ENCODE peak calls at places on chromosomes 3 and 15, in seven cellular contexts. One of them, this sample, is unnamed.

GRCh38 chr3:20809356-20809755 is 623.4 kb upstream of the SGO1 start:
- DNase-seq in EL: no peak
- DNase-seq in aorta: no peak
- DNase-seq in NCI-H1694 treated with DMSO at 0.1 percent for 48 hours: no peak
- DNase-seq in SJSA1: no peak
- DNase-seq in NCI-H2029: no peak
- DNase-seq in astrocyte of the spinal cord: no peak
- DNase-seq in this sample: no peak

GRCh38 chr3:46440531-46441294 is 24.0 kb downstream of the LTF start:
- DNase-seq in SJSA1: no peak
- DNase-seq in NCI-H2029: no peak
- DNase-seq in aorta: no peak
- DNase-seq in NCI-H1694 treated with DMSO at 0.1 percent for 48 hours: no peak
- DNase-seq in EL: no peak
- DNase-seq in astrocyte of the spinal cord: no peak
- DNase-seq in this sample: no peak

GRCh38 chr3:37579181-37579580 is 282.5 kb upstream of the CTDSPL start:
- DNase-seq in SJSA1: no peak
- DNase-seq in NCI-H1694 treated with DMSO at 0.1 percent for 48 hours: no peak
- DNase-seq in aorta: no peak
- DNase-seq in astrocyte of the spinal cord: no peak
- DNase-seq in EL: no peak
- DNase-seq in NCI-H2029: no peak
- DNase-seq in this sample: no peak

GRCh38 chr3:20054549-20054987 is 14.3 kb downstream of the KAT2B start:
- DNase-seq in EL: peak
- DNase-seq in aorta: no peak
- DNase-seq in NCI-H2029: peak
- DNase-seq in astrocyte of the spinal cord: peak
- DNase-seq in NCI-H1694 treated with DMSO at 0.1 percent for 48 hours: peak
- DNase-seq in SJSA1: peak
- DNase-seq in this sample: no peak

GRCh38 chr3:111012388-111013248 is 59.0 kb upstream of the NECTIN3 start:
- DNase-seq in NCI-H2029: no peak
- DNase-seq in SJSA1: no peak
- DNase-seq in astrocyte of the spinal cord: no peak
- DNase-seq in EL: peak
- DNase-seq in aorta: no peak
- DNase-seq in NCI-H1694 treated with DMSO at 0.1 percent for 48 hours: no peak
- DNase-seq in this sample: peak

GRCh38 chr3:34957707-34958106 is 681.6 kb upstream of the ARPP21 start:
- DNase-seq in astrocyte of the spinal cord: peak
- DNase-seq in SJSA1: no peak
- DNase-seq in EL: no peak
- DNase-seq in NCI-H2029: no peak
- DNase-seq in NCI-H1694 treated with DMSO at 0.1 percent for 48 hours: no peak
- DNase-seq in aorta: no peak
- DNase-seq in this sample: peak

GRCh38 chr15:79244876-79245275 is 37.6 kb upstream of the ANKRD34C start:
- DNase-seq in SJSA1: no peak
- DNase-seq in NCI-H2029: no peak
- DNase-seq in aorta: no peak
- DNase-seq in astrocyte of the spinal cord: no peak
- DNase-seq in NCI-H1694 treated with DMSO at 0.1 percent for 48 hours: no peak
- DNase-seq in EL: no peak
- DNase-seq in this sample: no peak

GRCh38 chr3:37935290-37935668 is 55.3 kb upstream of the VILL start:
- DNase-seq in NCI-H1694 treated with DMSO at 0.1 percent for 48 hours: no peak
- DNase-seq in NCI-H2029: no peak
- DNase-seq in SJSA1: no peak
- DNase-seq in aorta: no peak
- DNase-seq in astrocyte of the spinal cord: peak
- DNase-seq in EL: peak
- DNase-seq in this sample: no peak

GRCh38 chr3:48084170-48084569 is 68.0 kb upstream of the MAP4 start:
- DNase-seq in astrocyte of the spinal cord: no peak
- DNase-seq in aorta: no peak
- DNase-seq in NCI-H2029: no peak
- DNase-seq in NCI-H1694 treated with DMSO at 0.1 percent for 48 hours: no peak
- DNase-seq in EL: no peak
- DNase-seq in SJSA1: no peak
- DNase-seq in this sample: no peak

GRCh38 chr3:177451940-177452484 is 254.7 kb upstream of the TBL1XR1 start:
- DNase-seq in EL: peak
- DNase-seq in NCI-H1694 treated with DMSO at 0.1 percent for 48 hours: no peak
- DNase-seq in NCI-H2029: no peak
- DNase-seq in astrocyte of the spinal cord: peak
- DNase-seq in SJSA1: no peak
- DNase-seq in aorta: no peak
- DNase-seq in this sample: peak

GRCh38 chr3:192847918-192848317 is 69.7 kb downstream of the MB21D2 start:
- DNase-seq in astrocyte of the spinal cord: peak
- DNase-seq in NCI-H2029: no peak
- DNase-seq in SJSA1: no peak
- DNase-seq in NCI-H1694 treated with DMSO at 0.1 percent for 48 hours: peak
- DNase-seq in aorta: no peak
- DNase-seq in EL: peak
- DNase-seq in this sample: no peak

GRCh38 chr3:155334897-155335883 is 41.7 kb upstream of the STRIT1 start:
- DNase-seq in NCI-H1694 treated with DMSO at 0.1 percent for 48 hours: no peak
- DNase-seq in NCI-H2029: no peak
- DNase-seq in astrocyte of the spinal cord: no peak
- DNase-seq in EL: no peak
- DNase-seq in SJSA1: no peak
- DNase-seq in aorta: no peak
- DNase-seq in this sample: no peak

GRCh38 chr3:182284793-182285192 is 508.5 kb upstream of the ATP11B start:
- DNase-seq in EL: no peak
- DNase-seq in SJSA1: no peak
- DNase-seq in aorta: no peak
- DNase-seq in astrocyte of the spinal cord: no peak
- DNase-seq in NCI-H2029: peak
- DNase-seq in NCI-H1694 treated with DMSO at 0.1 percent for 48 hours: no peak
- DNase-seq in this sample: no peak

GRCh38 chr3:169658311-169658931 is 5.1 kb downstream of the MECOM start:
- DNase-seq in NCI-H1694 treated with DMSO at 0.1 percent for 48 hours: no peak
- DNase-seq in NCI-H2029: no peak
- DNase-seq in aorta: peak
- DNase-seq in SJSA1: no peak
- DNase-seq in astrocyte of the spinal cord: no peak
- DNase-seq in EL: no peak
- DNase-seq in this sample: no peak

GRCh38 chr3:131555456-131555855 is 52.7 kb upstream of the MRPL3 start:
- DNase-seq in SJSA1: no peak
- DNase-seq in astrocyte of the spinal cord: peak
- DNase-seq in NCI-H2029: no peak
- DNase-seq in EL: no peak
- DNase-seq in aorta: no peak
- DNase-seq in NCI-H1694 treated with DMSO at 0.1 percent for 48 hours: no peak
- DNase-seq in this sample: no peak

GRCh38 chr15:88419830-88420229 is 47.4 kb downstream of the MRPL46 start:
- DNase-seq in NCI-H1694 treated with DMSO at 0.1 percent for 48 hours: no peak
- DNase-seq in NCI-H2029: no peak
- DNase-seq in astrocyte of the spinal cord: peak
- DNase-seq in SJSA1: no peak
- DNase-seq in EL: peak
- DNase-seq in aorta: no peak
- DNase-seq in this sample: no peak

GRCh38 chr3:65819896-65820295 is 218.8 kb downstream of the MAGI1 start:
- DNase-seq in NCI-H1694 treated with DMSO at 0.1 percent for 48 hours: no peak
- DNase-seq in aorta: no peak
- DNase-seq in EL: no peak
- DNase-seq in astrocyte of the spinal cord: no peak
- DNase-seq in SJSA1: no peak
- DNase-seq in NCI-H2029: no peak
- DNase-seq in this sample: no peak

GRCh38 chr3:50503504-50503903 is at the start of gene CACNA2D2:
- DNase-seq in NCI-H2029: peak
- DNase-seq in astrocyte of the spinal cord: no peak
- DNase-seq in SJSA1: no peak
- DNase-seq in aorta: peak
- DNase-seq in NCI-H1694 treated with DMSO at 0.1 percent for 48 hours: no peak
- DNase-seq in EL: peak
- DNase-seq in this sample: peak

GRCh38 chr3:26437678-26438077 is 184.9 kb upstream of the LRRC3B start:
- DNase-seq in EL: peak
- DNase-seq in NCI-H1694 treated with DMSO at 0.1 percent for 48 hours: no peak
- DNase-seq in aorta: no peak
- DNase-seq in SJSA1: no peak
- DNase-seq in astrocyte of the spinal cord: peak
- DNase-seq in NCI-H2029: no peak
- DNase-seq in this sample: peak

GRCh38 chr3:12981631-12982265 is 91.5 kb downstream of the IQSEC1 start:
- DNase-seq in aorta: no peak
- DNase-seq in NCI-H1694 treated with DMSO at 0.1 percent for 48 hours: no peak
- DNase-seq in astrocyte of the spinal cord: no peak
- DNase-seq in SJSA1: no peak
- DNase-seq in NCI-H2029: no peak
- DNase-seq in EL: no peak
- DNase-seq in this sample: no peak

GRCh38 chr3:62614527-62614926 is 241.2 kb upstream of the FEZF2 start:
- DNase-seq in NCI-H2029: no peak
- DNase-seq in NCI-H1694 treated with DMSO at 0.1 percent for 48 hours: no peak
- DNase-seq in SJSA1: no peak
- DNase-seq in EL: no peak
- DNase-seq in aorta: no peak
- DNase-seq in astrocyte of the spinal cord: no peak
- DNase-seq in this sample: no peak

GRCh38 chr15:53576841-53577240 is 182.6 kb downstream of the WDR72 start:
- DNase-seq in NCI-H2029: no peak
- DNase-seq in SJSA1: no peak
- DNase-seq in aorta: no peak
- DNase-seq in NCI-H1694 treated with DMSO at 0.1 percent for 48 hours: no peak
- DNase-seq in astrocyte of the spinal cord: no peak
- DNase-seq in EL: no peak
- DNase-seq in this sample: no peak

GRCh38 chr15:101158166-101159095 is 93.4 kb downstream of the CHSY1 start:
- DNase-seq in EL: no peak
- DNase-seq in aorta: peak
- DNase-seq in NCI-H1694 treated with DMSO at 0.1 percent for 48 hours: no peak
- DNase-seq in SJSA1: no peak
- DNase-seq in NCI-H2029: no peak
- DNase-seq in astrocyte of the spinal cord: no peak
- DNase-seq in this sample: no peak

GRCh38 chr3:11641316-11641682 is 2.4 kb downstream of the VGLL4 start:
- DNase-seq in astrocyte of the spinal cord: no peak
- DNase-seq in EL: peak
- DNase-seq in NCI-H2029: no peak
- DNase-seq in aorta: no peak
- DNase-seq in NCI-H1694 treated with DMSO at 0.1 percent for 48 hours: no peak
- DNase-seq in SJSA1: no peak
- DNase-seq in this sample: no peak

GRCh38 chr3:31629054-31629453 is 96.3 kb downstream of the STT3B start:
- DNase-seq in NCI-H1694 treated with DMSO at 0.1 percent for 48 hours: no peak
- DNase-seq in aorta: no peak
- DNase-seq in astrocyte of the spinal cord: no peak
- DNase-seq in EL: no peak
- DNase-seq in NCI-H2029: no peak
- DNase-seq in SJSA1: no peak
- DNase-seq in this sample: no peak

GRCh38 chr3:118863731-118864322 is 170.8 kb downstream of the IGSF11 start:
- DNase-seq in NCI-H1694 treated with DMSO at 0.1 percent for 48 hours: no peak
- DNase-seq in astrocyte of the spinal cord: no peak
- DNase-seq in aorta: no peak
- DNase-seq in NCI-H2029: no peak
- DNase-seq in SJSA1: no peak
- DNase-seq in EL: peak
- DNase-seq in this sample: peak

GRCh38 chr3:34077796-34078195 is 279.4 kb downstream of the PDCD6IP start:
- DNase-seq in NCI-H1694 treated with DMSO at 0.1 percent for 48 hours: no peak
- DNase-seq in SJSA1: no peak
- DNase-seq in NCI-H2029: no peak
- DNase-seq in aorta: no peak
- DNase-seq in astrocyte of the spinal cord: no peak
- DNase-seq in EL: no peak
- DNase-seq in this sample: no peak

GRCh38 chr3:4314688-4315087 is 11.5 kb downstream of the SETMAR start:
- DNase-seq in aorta: no peak
- DNase-seq in astrocyte of the spinal cord: no peak
- DNase-seq in NCI-H2029: no peak
- DNase-seq in NCI-H1694 treated with DMSO at 0.1 percent for 48 hours: no peak
- DNase-seq in SJSA1: no peak
- DNase-seq in EL: no peak
- DNase-seq in this sample: no peak

GRCh38 chr3:46008058-46008457 is 12.4 kb upstream of the FYCO1 start:
- DNase-seq in astrocyte of the spinal cord: no peak
- DNase-seq in NCI-H1694 treated with DMSO at 0.1 percent for 48 hours: no peak
- DNase-seq in SJSA1: no peak
- DNase-seq in EL: no peak
- DNase-seq in NCI-H2029: no peak
- DNase-seq in aorta: no peak
- DNase-seq in this sample: no peak

GRCh38 chr3:56590814-56591213 is 33.8 kb downstream of the CCDC66 start:
- DNase-seq in aorta: no peak
- DNase-seq in NCI-H1694 treated with DMSO at 0.1 percent for 48 hours: no peak
- DNase-seq in astrocyte of the spinal cord: peak
- DNase-seq in SJSA1: no peak
- DNase-seq in NCI-H2029: no peak
- DNase-seq in EL: peak
- DNase-seq in this sample: no peak

GRCh38 chr15:69648215-69648614 is 195.6 kb downstream of the RPLP1 start:
- DNase-seq in NCI-H2029: peak
- DNase-seq in SJSA1: peak
- DNase-seq in aorta: no peak
- DNase-seq in astrocyte of the spinal cord: no peak
- DNase-seq in NCI-H1694 treated with DMSO at 0.1 percent for 48 hours: peak
- DNase-seq in EL: no peak
- DNase-seq in this sample: peak

GRCh38 chr15:22877607-22878006 is 39.1 kb downstream of the NIPA2 start:
- DNase-seq in SJSA1: no peak
- DNase-seq in astrocyte of the spinal cord: no peak
- DNase-seq in NCI-H2029: no peak
- DNase-seq in EL: no peak
- DNase-seq in aorta: no peak
- DNase-seq in NCI-H1694 treated with DMSO at 0.1 percent for 48 hours: no peak
- DNase-seq in this sample: no peak

GRCh38 chr3:131535596-131535995 is 32.8 kb upstream of the MRPL3 start:
- DNase-seq in NCI-H1694 treated with DMSO at 0.1 percent for 48 hours: no peak
- DNase-seq in aorta: no peak
- DNase-seq in SJSA1: no peak
- DNase-seq in EL: peak
- DNase-seq in NCI-H2029: no peak
- DNase-seq in astrocyte of the spinal cord: peak
- DNase-seq in this sample: no peak

GRCh38 chr3:34683851-34684250 is 885.4 kb downstream of the PDCD6IP start:
- DNase-seq in NCI-H1694 treated with DMSO at 0.1 percent for 48 hours: peak
- DNase-seq in astrocyte of the spinal cord: peak
- DNase-seq in NCI-H2029: peak
- DNase-seq in SJSA1: no peak
- DNase-seq in EL: peak
- DNase-seq in aorta: peak
- DNase-seq in this sample: peak

GRCh38 chr15:89361451-89362202 is 27.0 kb upstream of the POLG start:
- DNase-seq in NCI-H2029: no peak
- DNase-seq in astrocyte of the spinal cord: peak
- DNase-seq in NCI-H1694 treated with DMSO at 0.1 percent for 48 hours: peak
- DNase-seq in EL: peak
- DNase-seq in aorta: peak
- DNase-seq in SJSA1: peak
- DNase-seq in this sample: peak

GRCh38 chr15:33074942-33075341 is 119.6 kb downstream of the FMN1 start:
- DNase-seq in EL: no peak
- DNase-seq in SJSA1: no peak
- DNase-seq in astrocyte of the spinal cord: no peak
- DNase-seq in aorta: no peak
- DNase-seq in NCI-H2029: peak
- DNase-seq in NCI-H1694 treated with DMSO at 0.1 percent for 48 hours: no peak
- DNase-seq in this sample: no peak

GRCh38 chr3:161400650-161401049 is 29.3 kb upstream of the SPTSSB start:
- DNase-seq in NCI-H2029: no peak
- DNase-seq in SJSA1: no peak
- DNase-seq in NCI-H1694 treated with DMSO at 0.1 percent for 48 hours: no peak
- DNase-seq in astrocyte of the spinal cord: no peak
- DNase-seq in EL: no peak
- DNase-seq in aorta: no peak
- DNase-seq in this sample: no peak